ENCODE peak calls at places on chromosomes 2 and 18, in seven cellular contexts. One of them, this sample, is unnamed.

GRCh38 chr2:203804070-203804469 is 63.5 kb upstream of the CTLA4 start:
- DNase-seq in H1: no peak
- DNase-seq in neuronal stem cell: no peak
- DNase-seq in IMR-90: peak
- DNase-seq in mesendoderm: peak
- DNase-seq in mesenchymal stem cell: peak
- DNase-seq in H9: no peak
- DNase-seq in this sample: peak

GRCh38 chr18:7116001-7116831 is 1.4 kb downstream of the LAMA1 start:
- DNase-seq in H1: peak
- DNase-seq in neuronal stem cell: peak
- DNase-seq in IMR-90: peak
- DNase-seq in mesendoderm: peak
- DNase-seq in mesenchymal stem cell: peak
- DNase-seq in H9: peak
- DNase-seq in this sample: peak

GRCh38 chr18:23238651-23239349 is 103.5 kb downstream of the CABLES1 start:
- DNase-seq in H1: no peak
- DNase-seq in neuronal stem cell: no peak
- DNase-seq in IMR-90: peak
- DNase-seq in mesendoderm: peak
- DNase-seq in mesenchymal stem cell: peak
- DNase-seq in H9: no peak
- DNase-seq in this sample: no peak

GRCh38 chr2:133569416-133569815 is 1.2 kb upstream of the NCKAP5 start:
- DNase-seq in H1: no peak
- DNase-seq in neuronal stem cell: no peak
- DNase-seq in IMR-90: peak
- DNase-seq in mesendoderm: no peak
- DNase-seq in mesenchymal stem cell: peak
- DNase-seq in H9: no peak
- DNase-seq in this sample: no peak

GRCh38 chr2:25371253-25372241 is 29.8 kb upstream of the DNMT3A start:
- DNase-seq in H1: no peak
- DNase-seq in neuronal stem cell: no peak
- DNase-seq in IMR-90: no peak
- DNase-seq in mesendoderm: peak
- DNase-seq in mesenchymal stem cell: no peak
- DNase-seq in H9: peak
- DNase-seq in this sample: no peak

GRCh38 chr2:219010162-219010756 is 17.0 kb upstream of the CRYBA2 start:
- DNase-seq in H1: no peak
- DNase-seq in neuronal stem cell: no peak
- DNase-seq in IMR-90: no peak
- DNase-seq in mesendoderm: peak
- DNase-seq in mesenchymal stem cell: no peak
- DNase-seq in H9: peak
- DNase-seq in this sample: peak

GRCh38 chr2:45178854-45179253 is 169.6 kb upstream of the SIX2 start:
- DNase-seq in H1: no peak
- DNase-seq in neuronal stem cell: no peak
- DNase-seq in IMR-90: peak
- DNase-seq in mesendoderm: no peak
- DNase-seq in mesenchymal stem cell: no peak
- DNase-seq in H9: no peak
- DNase-seq in this sample: no peak

GRCh38 chr2:109376796-109377495 is 236.8 kb downstream of the SEPTIN10 start:
- DNase-seq in H1: no peak
- DNase-seq in neuronal stem cell: no peak
- DNase-seq in IMR-90: peak
- DNase-seq in mesendoderm: no peak
- DNase-seq in mesenchymal stem cell: no peak
- DNase-seq in H9: peak
- DNase-seq in this sample: no peak

GRCh38 chr2:133004623-133005022 is 334.6 kb upstream of the LYPD1 start:
- DNase-seq in H1: no peak
- DNase-seq in neuronal stem cell: no peak
- DNase-seq in IMR-90: no peak
- DNase-seq in mesendoderm: peak
- DNase-seq in mesenchymal stem cell: no peak
- DNase-seq in H9: no peak
- DNase-seq in this sample: peak

GRCh38 chr2:167134381-167135072 is 246.2 kb downstream of the XIRP2 start:
- DNase-seq in H1: no peak
- DNase-seq in neuronal stem cell: no peak
- DNase-seq in IMR-90: peak
- DNase-seq in mesendoderm: peak
- DNase-seq in mesenchymal stem cell: peak
- DNase-seq in H9: no peak
- DNase-seq in this sample: no peak

GRCh38 chr2:72914226-72915075 is 2.9 kb upstream of the EMX1 start:
- DNase-seq in H1: no peak
- DNase-seq in neuronal stem cell: no peak
- DNase-seq in IMR-90: no peak
- DNase-seq in mesendoderm: peak
- DNase-seq in mesenchymal stem cell: no peak
- DNase-seq in H9: peak
- DNase-seq in this sample: no peak

GRCh38 chr2:98912221-98912851 is 23.7 kb downstream of the CRACDL start:
- DNase-seq in H1: no peak
- DNase-seq in neuronal stem cell: no peak
- DNase-seq in IMR-90: peak
- DNase-seq in mesendoderm: no peak
- DNase-seq in mesenchymal stem cell: peak
- DNase-seq in H9: peak
- DNase-seq in this sample: no peak

GRCh38 chr2:150450765-150451164 is 36.7 kb downstream of the RND3 start:
- DNase-seq in H1: no peak
- DNase-seq in neuronal stem cell: no peak
- DNase-seq in IMR-90: peak
- DNase-seq in mesendoderm: no peak
- DNase-seq in mesenchymal stem cell: no peak
- DNase-seq in H9: no peak
- DNase-seq in this sample: no peak

GRCh38 chr2:27798948-27799645 is 27.6 kb downstream of the MRPL33 start:
- DNase-seq in H1: peak
- DNase-seq in neuronal stem cell: peak
- DNase-seq in IMR-90: peak
- DNase-seq in mesendoderm: peak
- DNase-seq in mesenchymal stem cell: peak
- DNase-seq in H9: peak
- DNase-seq in this sample: peak

DNA sequence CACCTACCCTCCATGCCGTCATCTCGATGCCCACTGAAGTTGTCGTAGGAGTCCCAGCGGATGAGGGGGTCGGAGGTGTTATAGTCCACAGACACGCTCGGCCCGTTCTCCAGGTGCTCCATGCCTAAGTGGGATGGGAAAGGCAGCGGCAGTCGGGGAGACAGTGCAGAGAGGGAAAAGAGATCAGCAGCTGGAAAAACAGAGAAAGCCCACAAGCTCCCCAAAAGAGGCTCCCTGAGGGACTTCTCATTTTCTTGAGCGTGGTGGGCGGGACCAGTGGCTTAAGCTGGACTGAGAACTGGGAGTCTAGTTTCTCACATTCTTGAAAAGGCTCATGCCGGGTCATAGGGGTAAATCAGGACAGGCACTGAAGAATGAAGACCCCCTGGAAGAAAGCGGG is 121.9 kb downstream of the TNS1 start:
- DNase-seq in H1: no peak
- DNase-seq in neuronal stem cell: peak
- DNase-seq in IMR-90: no peak
- DNase-seq in mesendoderm: no peak
- DNase-seq in mesenchymal stem cell: no peak
- DNase-seq in H9: no peak
- DNase-seq in this sample: no peak
- H2BK120ac ChIP-seq in H1: no peak
- H2BK120ac ChIP-seq in neuronal stem cell: no peak
- H2BK120ac ChIP-seq in IMR-90: no peak
- H2BK120ac ChIP-seq in mesendoderm: no peak
- H2BK120ac ChIP-seq in mesenchymal stem cell: no peak
- H2BK120ac ChIP-seq in H9: no peak
- H2BK120ac ChIP-seq in this sample: no peak

DNA sequence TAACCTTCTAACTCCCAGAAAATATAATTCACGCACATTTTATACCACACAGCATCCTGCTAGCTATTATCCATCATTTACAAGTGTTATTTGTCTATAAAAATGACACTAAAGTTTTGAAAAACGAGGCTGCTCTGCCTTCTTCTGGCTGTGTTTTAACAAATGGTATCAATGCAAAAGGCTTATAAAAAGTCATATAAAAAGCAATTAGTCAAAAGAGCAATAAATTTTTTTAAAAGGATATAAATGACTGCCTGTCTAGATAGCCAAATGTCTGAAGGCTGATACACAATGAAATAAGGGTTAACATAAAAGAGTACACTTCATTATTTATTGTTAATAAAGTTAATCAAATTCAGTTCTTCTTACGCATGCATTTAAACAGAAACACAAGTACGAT is 77.4 kb downstream of the AFF3 start:
- DNase-seq in H1: no peak
- DNase-seq in neuronal stem cell: no peak
- DNase-seq in IMR-90: no peak
- DNase-seq in mesendoderm: no peak
- DNase-seq in mesenchymal stem cell: no peak
- DNase-seq in H9: no peak
- DNase-seq in this sample: no peak
- H3K4me2 ChIP-seq in H1: no peak
- H3K4me2 ChIP-seq in neuronal stem cell: no peak
- H3K4me2 ChIP-seq in IMR-90: no peak
- H3K4me2 ChIP-seq in mesendoderm: no peak
- H3K4me2 ChIP-seq in mesenchymal stem cell: no peak
- H3K4me2 ChIP-seq in H9: no peak
- H3K4me2 ChIP-seq in this sample: no peak

DNA sequence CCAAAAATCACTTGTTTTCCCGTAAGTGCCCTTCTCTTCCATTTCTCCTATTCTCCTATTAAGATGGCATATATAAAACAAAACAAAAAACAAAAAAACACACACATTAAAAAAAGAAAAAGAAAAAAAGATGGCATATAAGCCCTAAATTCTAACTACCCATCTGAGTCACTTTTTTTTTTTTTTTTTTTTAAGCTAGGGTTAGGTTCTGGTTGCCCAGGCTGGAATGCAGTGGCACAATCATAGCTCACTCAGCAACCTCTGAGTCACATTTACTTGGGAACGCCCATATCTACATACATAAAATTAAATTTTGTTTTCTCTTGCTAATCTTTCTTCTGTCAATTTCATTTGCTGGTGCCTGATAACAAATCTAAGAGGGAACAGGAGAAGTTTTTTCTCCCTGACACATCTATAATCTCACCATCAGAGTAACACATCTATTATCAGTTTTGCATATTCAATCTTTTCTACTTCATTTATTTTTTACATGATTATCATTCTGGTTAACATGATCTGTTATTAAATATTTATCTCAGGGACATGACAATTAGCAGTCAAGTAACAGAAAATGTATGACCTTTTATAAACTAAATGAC is 52.1 kb downstream of the EEF1B2 start:
- DNase-seq in H1: no peak
- DNase-seq in neuronal stem cell: no peak
- DNase-seq in IMR-90: peak
- DNase-seq in mesendoderm: peak
- DNase-seq in mesenchymal stem cell: peak
- DNase-seq in H9: no peak
- DNase-seq in this sample: peak
- H3K9ac ChIP-seq in H1: no peak
- H3K9ac ChIP-seq in neuronal stem cell: no peak
- H3K9ac ChIP-seq in IMR-90: no peak
- H3K9ac ChIP-seq in mesendoderm: no peak
- H3K9ac ChIP-seq in mesenchymal stem cell: peak
- H3K9ac ChIP-seq in H9: no peak
- H3K9ac ChIP-seq in this sample: no peak

GRCh38 chr2:176075476-176075875 is 8.3 kb downstream of the EVX2 start:
- DNase-seq in H1: no peak
- DNase-seq in neuronal stem cell: no peak
- DNase-seq in IMR-90: no peak
- DNase-seq in mesendoderm: peak
- DNase-seq in mesenchymal stem cell: no peak
- DNase-seq in H9: peak
- DNase-seq in this sample: no peak
- H2BK120ac ChIP-seq in H1: no peak
- H2BK120ac ChIP-seq in neuronal stem cell: no peak
- H2BK120ac ChIP-seq in IMR-90: no peak
- H2BK120ac ChIP-seq in mesendoderm: no peak
- H2BK120ac ChIP-seq in mesenchymal stem cell: no peak
- H2BK120ac ChIP-seq in H9: no peak
- H2BK120ac ChIP-seq in this sample: no peak

DNA sequence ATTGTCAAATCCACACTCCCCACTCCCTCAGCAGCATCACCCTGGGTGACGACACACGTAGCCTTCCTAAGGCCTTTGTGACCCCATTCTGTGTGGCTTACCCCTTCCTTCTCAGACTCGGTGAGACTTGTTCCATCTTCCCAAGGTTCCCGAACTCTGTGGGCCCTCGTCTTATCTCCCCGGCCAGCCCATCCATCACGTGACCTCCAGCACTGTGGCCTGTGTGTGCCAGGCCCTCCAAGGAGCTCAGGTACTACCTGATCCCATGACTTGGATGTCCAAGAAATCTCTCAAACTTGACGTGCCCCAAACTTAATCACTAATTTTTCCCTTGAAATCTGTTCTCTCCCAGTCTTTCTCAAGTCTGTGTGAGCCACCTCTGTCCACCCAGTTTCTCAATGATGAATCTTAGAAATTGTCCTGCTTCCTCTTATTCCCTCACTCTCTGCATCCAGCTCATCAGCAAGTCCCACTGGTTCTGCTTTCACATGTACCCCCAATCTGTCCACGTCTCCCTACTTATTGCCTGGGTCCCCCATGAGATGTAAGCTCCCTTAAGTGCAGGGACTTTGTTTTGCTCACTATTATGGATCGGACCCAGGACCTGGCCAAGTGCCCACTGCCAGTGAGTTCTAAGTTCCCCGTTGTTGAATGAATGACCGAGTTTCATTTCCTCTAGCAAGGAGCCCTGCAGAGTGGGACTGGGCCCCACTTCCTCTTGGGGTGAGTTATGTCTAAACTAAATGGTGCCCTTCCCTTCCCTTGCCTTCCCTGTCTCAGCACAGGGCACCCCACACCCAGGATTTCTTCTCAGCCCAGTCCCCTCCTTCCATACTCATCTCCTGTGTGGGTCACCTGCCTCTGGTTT is 195.0 kb upstream of the HS6ST1 start:
- DNase-seq in H1: no peak
- DNase-seq in neuronal stem cell: no peak
- DNase-seq in IMR-90: no peak
- DNase-seq in mesendoderm: no peak
- DNase-seq in mesenchymal stem cell: no peak
- DNase-seq in H9: no peak
- DNase-seq in this sample: no peak
- H3K4me2 ChIP-seq in H1: no peak
- H3K4me2 ChIP-seq in neuronal stem cell: no peak
- H3K4me2 ChIP-seq in IMR-90: no peak
- H3K4me2 ChIP-seq in mesendoderm: no peak
- H3K4me2 ChIP-seq in mesenchymal stem cell: no peak
- H3K4me2 ChIP-seq in H9: no peak
- H3K4me2 ChIP-seq in this sample: no peak

GRCh38 chr18:35242426-35242825 is 1.6 kb downstream of the ZNF397 start:
- DNase-seq in H1: no peak
- DNase-seq in neuronal stem cell: no peak
- DNase-seq in IMR-90: no peak
- DNase-seq in mesendoderm: no peak
- DNase-seq in mesenchymal stem cell: no peak
- DNase-seq in H9: no peak
- DNase-seq in this sample: peak
- H3K9ac ChIP-seq in H1: no peak
- H3K9ac ChIP-seq in neuronal stem cell: no peak
- H3K9ac ChIP-seq in IMR-90: no peak
- H3K9ac ChIP-seq in mesendoderm: peak
- H3K9ac ChIP-seq in mesenchymal stem cell: peak
- H3K9ac ChIP-seq in H9: peak
- H3K9ac ChIP-seq in this sample: peak